ENCODE peak calls at places on chromosomes 5 and 9, in seven cellular contexts. One of them, this sample, is unnamed.
A peak's percentile ranks its signal among the peaks of the same experiment; 100 is the strongest.

GRCh38 chr9:37984278-37984671 is 80.3 kb upstream of the SLC25A51 start:
- DNase-seq in breast epithelium: no peak
- DNase-seq in A172: no peak
- DNase-seq in activated CD4-positive, alpha-beta T cell treated with anti-CD3 and anti-CD28 coated beads for 1 hour: no peak
- DNase-seq in lower leg skin: no peak
- DNase-seq in AG08395: no peak
- DNase-seq in prostate gland: no peak
- DNase-seq in this sample: no peak

GRCh38 chr9:130919559-130920145 is 19.4 kb downstream of the FIBCD1 start:
- DNase-seq in activated CD4-positive, alpha-beta T cell treated with anti-CD3 and anti-CD28 coated beads for 1 hour: no peak
- DNase-seq in lower leg skin: no peak
- DNase-seq in AG08395: no peak
- DNase-seq in breast epithelium: no peak
- DNase-seq in A172: no peak
- DNase-seq in prostate gland: no peak
- DNase-seq in this sample: no peak

GRCh38 chr9:14313378-14313940 is 482 bp downstream of the NFIB start:
- DNase-seq in AG08395: no peak
- DNase-seq in breast epithelium: no peak
- DNase-seq in prostate gland: no peak
- DNase-seq in activated CD4-positive, alpha-beta T cell treated with anti-CD3 and anti-CD28 coated beads for 1 hour: no peak
- DNase-seq in lower leg skin: no peak
- DNase-seq in A172: no peak
- DNase-seq in this sample: peak; percentile 20

GRCh38 chr5:149583394-149583793 is 2.1 kb downstream of the ARHGEF37 start:
- DNase-seq in breast epithelium: no peak
- DNase-seq in lower leg skin: peak; percentile 57
- DNase-seq in activated CD4-positive, alpha-beta T cell treated with anti-CD3 and anti-CD28 coated beads for 1 hour: no peak
- DNase-seq in A172: no peak
- DNase-seq in prostate gland: peak; percentile 86
- DNase-seq in AG08395: peak; percentile 18
- DNase-seq in this sample: no peak

GRCh38 chr9:137606005-137606601 is 617 bp downstream of the ARRDC1 start:
- DNase-seq in lower leg skin: no peak
- DNase-seq in breast epithelium: no peak
- DNase-seq in prostate gland: no peak
- DNase-seq in activated CD4-positive, alpha-beta T cell treated with anti-CD3 and anti-CD28 coated beads for 1 hour: no peak
- DNase-seq in AG08395: no peak
- DNase-seq in A172: no peak
- DNase-seq in this sample: peak; percentile 26

GRCh38 chr5:2289380-2289779 is 406.7 kb upstream of the IRX4 start:
- DNase-seq in A172: no peak
- DNase-seq in lower leg skin: no peak
- DNase-seq in activated CD4-positive, alpha-beta T cell treated with anti-CD3 and anti-CD28 coated beads for 1 hour: no peak
- DNase-seq in AG08395: no peak
- DNase-seq in prostate gland: no peak
- DNase-seq in breast epithelium: no peak
- DNase-seq in this sample: no peak

GRCh38 chr5:150131978-150132694 is 23.5 kb downstream of the PDGFRB start:
- DNase-seq in lower leg skin: peak; percentile 82
- DNase-seq in breast epithelium: no peak
- DNase-seq in activated CD4-positive, alpha-beta T cell treated with anti-CD3 and anti-CD28 coated beads for 1 hour: no peak
- DNase-seq in AG08395: peak; percentile 73
- DNase-seq in prostate gland: no peak
- DNase-seq in A172: peak; percentile 38
- DNase-seq in this sample: no peak

GRCh38 chr5:72433520-72433919 is 73.7 kb downstream of the ZNF366 start:
- DNase-seq in activated CD4-positive, alpha-beta T cell treated with anti-CD3 and anti-CD28 coated beads for 1 hour: no peak
- DNase-seq in A172: no peak
- DNase-seq in lower leg skin: no peak
- DNase-seq in prostate gland: no peak
- DNase-seq in AG08395: no peak
- DNase-seq in breast epithelium: no peak
- DNase-seq in this sample: no peak

GRCh38 chr9:114087721-114088120 is 9.6 kb upstream of the AMBP start:
- DNase-seq in breast epithelium: no peak
- DNase-seq in A172: no peak
- DNase-seq in activated CD4-positive, alpha-beta T cell treated with anti-CD3 and anti-CD28 coated beads for 1 hour: no peak
- DNase-seq in AG08395: no peak
- DNase-seq in prostate gland: no peak
- DNase-seq in lower leg skin: no peak
- DNase-seq in this sample: no peak